ENCODE peak calls at places on chromosomes 11 and 22, in ten cellular contexts. One of them, this sample, is unnamed.

GRCh38 chr11:100735949-100736675 is 49.0 kb downstream of the ARHGAP42 start:
- DNase-seq in psoas muscle: no peak
- DNase-seq in lower leg skin: no peak
- DNase-seq in kidney: no peak
- DNase-seq in mesothelial cell of epicardium: no peak
- DNase-seq in IMR-90: peak
- DNase-seq in body of pancreas: no peak
- DNase-seq in tibial artery: no peak
- DNase-seq in fibroblast of lung: no peak
- DNase-seq in A549: peak
- DNase-seq in this sample: no peak

GRCh38 chr11:41102471-41102870 is 357.0 kb downstream of the LRRC4C start:
- DNase-seq in A549: no peak
- DNase-seq in tibial artery: no peak
- DNase-seq in psoas muscle: no peak
- DNase-seq in body of pancreas: no peak
- DNase-seq in kidney: no peak
- DNase-seq in lower leg skin: no peak
- DNase-seq in mesothelial cell of epicardium: no peak
- DNase-seq in fibroblast of lung: no peak
- DNase-seq in IMR-90: no peak
- DNase-seq in this sample: no peak

GRCh38 chr11:22713336-22713735 is 46.9 kb downstream of the GAS2 start:
- DNase-seq in lower leg skin: no peak
- DNase-seq in tibial artery: no peak
- DNase-seq in A549: no peak
- DNase-seq in mesothelial cell of epicardium: no peak
- DNase-seq in body of pancreas: no peak
- DNase-seq in IMR-90: no peak
- DNase-seq in fibroblast of lung: no peak
- DNase-seq in psoas muscle: no peak
- DNase-seq in kidney: no peak
- DNase-seq in this sample: no peak

GRCh38 chr11:30426781-30427180 is 103.9 kb downstream of the ARL14EP start:
- DNase-seq in lower leg skin: no peak
- DNase-seq in mesothelial cell of epicardium: no peak
- DNase-seq in kidney: no peak
- DNase-seq in tibial artery: no peak
- DNase-seq in psoas muscle: no peak
- DNase-seq in IMR-90: no peak
- DNase-seq in A549: no peak
- DNase-seq in fibroblast of lung: no peak
- DNase-seq in body of pancreas: no peak
- DNase-seq in this sample: no peak

GRCh38 chr22:50464451-50464850 is 10.4 kb downstream of the SBF1 start:
- DNase-seq in kidney: no peak
- DNase-seq in fibroblast of lung: no peak
- DNase-seq in A549: no peak
- DNase-seq in tibial artery: no peak
- DNase-seq in mesothelial cell of epicardium: no peak
- DNase-seq in IMR-90: no peak
- DNase-seq in body of pancreas: no peak
- DNase-seq in psoas muscle: no peak
- DNase-seq in lower leg skin: no peak
- DNase-seq in this sample: no peak

GRCh38 chr11:133681901-133682300 is 149.6 kb upstream of the OPCML start:
- DNase-seq in tibial artery: no peak
- DNase-seq in psoas muscle: no peak
- DNase-seq in body of pancreas: no peak
- DNase-seq in kidney: no peak
- DNase-seq in lower leg skin: peak
- DNase-seq in A549: no peak
- DNase-seq in fibroblast of lung: no peak
- DNase-seq in IMR-90: no peak
- DNase-seq in mesothelial cell of epicardium: no peak
- DNase-seq in this sample: no peak

GRCh38 chr11:101346591-101346990 is 217.0 kb upstream of the PGR start:
- DNase-seq in fibroblast of lung: peak
- DNase-seq in IMR-90: peak
- DNase-seq in lower leg skin: no peak
- DNase-seq in psoas muscle: no peak
- DNase-seq in A549: no peak
- DNase-seq in body of pancreas: no peak
- DNase-seq in tibial artery: no peak
- DNase-seq in kidney: no peak
- DNase-seq in mesothelial cell of epicardium: no peak
- DNase-seq in this sample: no peak

GRCh38 chr22:30040499-30041055 is 39.7 kb upstream of the HORMAD2 start:
- DNase-seq in psoas muscle: no peak
- DNase-seq in body of pancreas: no peak
- DNase-seq in tibial artery: no peak
- DNase-seq in A549: no peak
- DNase-seq in kidney: peak
- DNase-seq in IMR-90: no peak
- DNase-seq in lower leg skin: peak
- DNase-seq in fibroblast of lung: no peak
- DNase-seq in mesothelial cell of epicardium: no peak
- DNase-seq in this sample: no peak

GRCh38 chr11:26527685-26528084 is 44.4 kb downstream of the MUC15 start:
- DNase-seq in A549: no peak
- DNase-seq in fibroblast of lung: no peak
- DNase-seq in psoas muscle: no peak
- DNase-seq in mesothelial cell of epicardium: no peak
- DNase-seq in body of pancreas: no peak
- DNase-seq in kidney: no peak
- DNase-seq in lower leg skin: no peak
- DNase-seq in tibial artery: no peak
- DNase-seq in IMR-90: no peak
- DNase-seq in this sample: no peak

DNA sequence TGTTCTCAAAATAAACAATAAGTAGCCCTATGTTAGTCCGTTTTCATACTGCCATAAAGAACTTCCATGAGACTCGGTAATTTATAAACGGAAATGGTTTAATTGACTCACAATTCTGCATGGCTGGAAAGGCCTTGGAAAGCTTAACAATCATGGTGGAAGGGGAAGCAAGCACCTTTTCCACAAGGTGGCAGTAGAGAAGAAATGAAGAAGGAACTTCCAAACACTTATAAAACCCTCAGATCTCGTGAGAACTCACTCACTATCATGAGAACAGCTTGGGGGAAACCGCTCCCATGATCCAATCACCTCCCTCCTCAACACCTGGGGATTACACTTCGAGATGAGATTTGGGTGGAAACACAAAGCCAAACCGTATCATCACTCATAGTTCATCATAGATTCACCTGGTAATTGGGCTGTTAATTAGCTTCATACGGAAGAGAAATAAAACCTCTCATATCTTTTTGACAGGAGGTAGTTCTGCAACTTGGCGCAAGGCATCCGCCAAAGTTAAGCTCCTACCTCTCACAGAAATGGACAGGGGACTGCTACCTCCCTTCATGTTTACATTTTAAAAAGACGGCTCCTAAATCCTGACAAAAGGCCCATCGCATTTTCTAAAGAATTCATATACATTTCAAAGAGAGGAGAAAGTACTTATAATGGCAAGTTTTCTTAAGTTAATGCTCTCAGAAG is 49.0 kb downstream of the MUC15 start:
- DNase-seq in body of pancreas: no peak
- DNase-seq in IMR-90: peak
- DNase-seq in A549: peak
- DNase-seq in psoas muscle: no peak
- DNase-seq in fibroblast of lung: peak
- DNase-seq in lower leg skin: no peak
- DNase-seq in tibial artery: no peak
- DNase-seq in mesothelial cell of epicardium: no peak
- DNase-seq in kidney: no peak
- DNase-seq in this sample: peak
- TF ChIP-seq CTCF in body of pancreas: no peak
- TF ChIP-seq CTCF in IMR-90: peak
- TF ChIP-seq CTCF in A549: peak
- TF ChIP-seq CTCF in psoas muscle: no peak
- TF ChIP-seq CTCF in fibroblast of lung: no peak
- TF ChIP-seq CTCF in lower leg skin: no peak
- TF ChIP-seq CTCF in tibial artery: no peak
- TF ChIP-seq CTCF in mesothelial cell of epicardium: peak
- TF ChIP-seq CTCF in kidney: peak
- TF ChIP-seq CTCF in this sample: peak

GRCh38 chr11:72792437-72793021 is 1.3 kb downstream of the STARD10 start:
- DNase-seq in psoas muscle: no peak
- DNase-seq in fibroblast of lung: no peak
- DNase-seq in IMR-90: no peak
- DNase-seq in lower leg skin: no peak
- DNase-seq in body of pancreas: no peak
- DNase-seq in tibial artery: no peak
- DNase-seq in A549: no peak
- DNase-seq in mesothelial cell of epicardium: no peak
- DNase-seq in kidney: peak
- DNase-seq in this sample: no peak

GRCh38 chr11:72793081-72793451 is 781 bp downstream of the STARD10 start:
- DNase-seq in mesothelial cell of epicardium: no peak
- DNase-seq in psoas muscle: no peak
- DNase-seq in tibial artery: no peak
- DNase-seq in lower leg skin: no peak
- DNase-seq in fibroblast of lung: no peak
- DNase-seq in IMR-90: no peak
- DNase-seq in A549: no peak
- DNase-seq in body of pancreas: no peak
- DNase-seq in kidney: no peak
- DNase-seq in this sample: no peak

GRCh38 chr11:72798361-72798760 is 4.5 kb upstream of the STARD10 start:
- DNase-seq in lower leg skin: no peak
- DNase-seq in psoas muscle: no peak
- DNase-seq in tibial artery: no peak
- DNase-seq in mesothelial cell of epicardium: no peak
- DNase-seq in body of pancreas: no peak
- DNase-seq in fibroblast of lung: no peak
- DNase-seq in IMR-90: no peak
- DNase-seq in A549: no peak
- DNase-seq in kidney: no peak
- DNase-seq in this sample: no peak

GRCh38 chr11:72789493-72790131 is 4.2 kb downstream of the STARD10 start:
- DNase-seq in body of pancreas: no peak
- DNase-seq in kidney: no peak
- DNase-seq in lower leg skin: no peak
- DNase-seq in A549: no peak
- DNase-seq in tibial artery: peak
- DNase-seq in psoas muscle: no peak
- DNase-seq in fibroblast of lung: peak
- DNase-seq in mesothelial cell of epicardium: no peak
- DNase-seq in IMR-90: peak
- DNase-seq in this sample: no peak

DNA sequence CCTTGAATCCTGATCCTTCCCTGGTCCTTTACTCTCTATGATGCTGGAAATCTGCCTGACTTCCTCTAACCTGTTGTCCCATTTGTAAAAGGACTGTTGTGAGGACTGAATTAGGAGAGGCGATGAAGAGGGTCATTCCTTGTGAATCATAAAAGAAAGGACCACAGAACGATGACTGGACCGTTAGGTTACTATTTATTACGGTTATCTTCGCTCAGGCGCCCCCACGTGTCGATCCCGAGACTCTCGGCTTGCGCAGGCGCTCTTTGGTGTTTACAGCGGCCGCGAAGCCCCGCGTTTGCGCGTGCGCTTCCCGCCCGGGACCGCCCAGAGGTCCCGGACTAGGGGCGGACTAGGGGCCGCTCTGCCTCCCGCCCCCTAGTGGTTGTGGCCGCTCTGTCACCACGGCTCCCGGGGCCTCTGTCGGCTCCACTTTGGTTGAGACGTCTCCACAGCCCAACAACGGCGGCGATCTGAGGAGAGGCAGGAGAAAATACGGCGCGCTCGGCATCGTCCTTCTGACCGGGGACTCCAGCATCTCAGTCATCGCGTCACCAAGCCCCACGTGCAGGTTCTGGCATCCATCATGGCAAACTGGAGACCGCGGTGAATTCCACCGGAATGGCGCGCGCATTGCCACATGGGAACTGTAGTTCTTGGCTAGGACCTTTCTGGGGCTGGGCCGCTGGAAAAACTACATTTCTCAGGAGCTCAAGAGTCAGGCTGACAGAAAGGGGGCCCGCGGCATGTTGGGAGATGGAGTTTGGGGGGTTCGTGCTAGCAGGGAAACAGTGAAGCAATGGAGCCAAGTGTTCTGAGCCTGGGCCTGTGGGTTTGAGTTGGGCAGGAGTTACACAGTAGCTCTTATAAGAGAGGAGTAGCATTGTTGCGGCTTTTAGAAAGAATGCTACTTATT is at the start of gene STARD10:
- DNase-seq in IMR-90: peak
- DNase-seq in body of pancreas: peak
- DNase-seq in psoas muscle: peak
- DNase-seq in A549: peak
- DNase-seq in tibial artery: peak
- DNase-seq in kidney: peak
- DNase-seq in lower leg skin: peak
- DNase-seq in mesothelial cell of epicardium: peak
- DNase-seq in fibroblast of lung: peak
- DNase-seq in this sample: peak
- TF ChIP-seq CTCF in IMR-90: peak
- TF ChIP-seq CTCF in body of pancreas: peak
- TF ChIP-seq CTCF in psoas muscle: peak
- TF ChIP-seq CTCF in A549: peak
- TF ChIP-seq CTCF in tibial artery: peak
- TF ChIP-seq CTCF in kidney: peak
- TF ChIP-seq CTCF in lower leg skin: no peak
- TF ChIP-seq CTCF in mesothelial cell of epicardium: peak
- TF ChIP-seq CTCF in fibroblast of lung: peak
- TF ChIP-seq CTCF in this sample: peak

DNA sequence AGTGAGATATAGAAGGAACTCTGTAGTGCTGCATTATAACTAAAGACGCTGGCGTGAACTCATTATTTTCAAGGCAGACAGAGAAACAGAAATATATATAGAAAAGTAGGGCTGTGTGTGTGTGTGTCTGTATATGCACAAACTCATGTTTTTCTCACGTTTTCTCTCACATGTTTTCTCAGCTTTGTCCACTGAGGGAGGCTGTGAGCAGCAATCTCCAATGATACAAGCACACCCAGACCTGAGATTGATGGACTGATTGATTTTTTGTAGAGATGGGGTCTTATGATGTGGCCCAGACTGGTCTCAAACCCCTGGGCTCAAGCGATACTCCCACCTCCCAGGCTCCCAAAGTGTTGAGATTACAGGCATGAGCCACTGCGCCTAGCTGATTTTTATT is 122.5 kb downstream of the SERGEF start:
- DNase-seq in IMR-90: no peak
- DNase-seq in tibial artery: no peak
- DNase-seq in psoas muscle: no peak
- DNase-seq in mesothelial cell of epicardium: no peak
- DNase-seq in A549: no peak
- DNase-seq in fibroblast of lung: peak
- DNase-seq in body of pancreas: no peak
- DNase-seq in kidney: no peak
- DNase-seq in lower leg skin: no peak
- DNase-seq in this sample: no peak
- TF ChIP-seq CTCF in IMR-90: no peak
- TF ChIP-seq CTCF in tibial artery: no peak
- TF ChIP-seq CTCF in psoas muscle: no peak
- TF ChIP-seq CTCF in mesothelial cell of epicardium: no peak
- TF ChIP-seq CTCF in A549: no peak
- TF ChIP-seq CTCF in fibroblast of lung: no peak
- TF ChIP-seq CTCF in body of pancreas: no peak
- TF ChIP-seq CTCF in kidney: no peak
- TF ChIP-seq CTCF in lower leg skin: no peak
- TF ChIP-seq CTCF in this sample: peak

DNA sequence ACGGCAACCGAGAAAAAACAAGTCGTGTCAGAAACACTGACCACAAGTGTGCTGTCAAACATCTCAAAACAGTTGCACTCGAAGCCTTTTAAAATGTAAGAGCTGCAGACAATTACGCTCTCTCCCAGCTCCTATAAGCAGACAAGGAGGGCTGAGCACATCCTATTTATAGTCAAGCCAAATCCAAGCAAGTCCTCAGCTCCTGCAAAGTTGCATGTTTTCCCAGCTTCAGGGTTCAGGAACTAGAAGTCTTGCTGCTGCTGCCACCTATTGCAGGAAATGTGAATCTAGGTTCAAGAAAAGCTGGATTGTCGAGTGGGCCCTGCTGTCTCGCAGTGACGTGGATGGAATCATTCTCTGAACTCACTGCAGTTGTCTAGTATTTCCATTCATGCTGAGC is 15.5 kb downstream of the EFCAB6 start:
- DNase-seq in tibial artery: no peak
- DNase-seq in kidney: no peak
- DNase-seq in A549: peak
- DNase-seq in psoas muscle: no peak
- DNase-seq in lower leg skin: no peak
- DNase-seq in IMR-90: peak
- DNase-seq in mesothelial cell of epicardium: no peak
- DNase-seq in fibroblast of lung: peak
- DNase-seq in body of pancreas: no peak
- DNase-seq in this sample: no peak
- TF ChIP-seq CTCF in tibial artery: no peak
- TF ChIP-seq CTCF in kidney: peak
- TF ChIP-seq CTCF in A549: peak
- TF ChIP-seq CTCF in psoas muscle: no peak
- TF ChIP-seq CTCF in lower leg skin: no peak
- TF ChIP-seq CTCF in IMR-90: peak
- TF ChIP-seq CTCF in mesothelial cell of epicardium: no peak
- TF ChIP-seq CTCF in fibroblast of lung: peak
- TF ChIP-seq CTCF in body of pancreas: no peak
- TF ChIP-seq CTCF in this sample: no peak

This sample was measured in Calu3.